ENCODE peak calls at places on chromosomes 16 and 17, in seven cellular contexts. D is testis; B is T-helper 17 cell; W is effector memory CD4-positive, alpha-beta T cell; G is esophagus squamous epithelium; Q is transverse colon; R is MG63. C is an unnamed sample. For H3K9me3, the result is how much of the 10 kb centered on the place peaks cover.

GRCh38 chr17:62572488-62573469 is 54.7 kb upstream of the MRC2 start:
- DNase-seq in G (no peak), R (no peak), W (no peak), Q (no peak), D (no peak), B (no peak), C (no peak)

GRCh38 chr17:35086931-35087573 is 23.5 kb upstream of the RFFL start:
- DNase-seq in D (no peak), B (no peak), R (no peak), G (no peak), W (no peak), Q (peak), C (no peak)

GRCh38 chr17:16649585-16649984 is 4.1 kb downstream of the ZNF624 start:
- DNase-seq in B (no peak), D (no peak), W (no peak), G (no peak), Q (no peak), R (no peak), C (no peak)

GRCh38 chr16:68469728-68470460 is 21.6 kb upstream of the SMPD3 start:
- DNase-seq in B (no peak), G (no peak), W (no peak), R (no peak), D (no peak), Q (no peak), C (no peak)

GRCh38 chr17:6177941-6178694 is 107.9 kb downstream of the WSCD1 start:
- DNase-seq in D (no peak), B (no peak), Q (no peak), R (no peak), W (no peak), G (no peak), C (no peak)

GRCh38 chr17:76772842-76773521 is 35.1 kb downstream of the MFSD11 start:
- DNase-seq in G (no peak), B (peak), W (peak), D (no peak), R (peak), Q (no peak), C (no peak)

GRCh38 chr17:68599091-68599872 is 1.9 kb downstream of the FAM20A start:
- DNase-seq in W (no peak), B (no peak), D (peak), R (no peak), Q (no peak), G (no peak), C (no peak)

GRCh38 chr16:26526633-26527032 is 540.1 kb upstream of the C16orf82 start:
- DNase-seq in G (no peak), R (no peak), Q (no peak), W (no peak), D (no peak), B (no peak), C (no peak)

GRCh38 chr16:81693467-81694303 is 85.4 kb upstream of the PLCG2 start:
- DNase-seq in W (no peak), D (no peak), B (no peak), G (no peak), Q (peak), R (peak), C (no peak)

GRCh38 chr16:62225675-62226074 is 189.4 kb upstream of the CDH8 start:
- DNase-seq in G (no peak), Q (peak), D (peak), B (no peak), W (no peak), R (peak), C (no peak)

GRCh38 chr17:27466748-27467375 is 10.6 kb downstream of the KSR1 start:
- DNase-seq in W (peak), Q (no peak), B (no peak), D (no peak), R (no peak), G (no peak), C (no peak)

GRCh38 chr16:77805403-77805802 is 17.0 kb downstream of the VAT1L start:
- DNase-seq in D (peak), B (no peak), Q (no peak), W (no peak), R (no peak), G (no peak), C (no peak)

GRCh38 chr16:55861288-55861687 is 13.9 kb downstream of the CES5A start:
- DNase-seq in G (no peak), R (no peak), W (no peak), D (no peak), Q (no peak), B (no peak), C (no peak)

GRCh38 chr17:2213291-2213960 is 90.2 kb downstream of the SMG6 start:
- DNase-seq in Q (no peak), B (no peak), G (no peak), W (no peak), D (peak), R (peak), C (no peak)

GRCh38 chr16:61237804-61238485 is 798.3 kb downstream of the CDH8 start:
- DNase-seq in Q (no peak), R (no peak), D (no peak), W (no peak), B (no peak), G (no peak), C (no peak)

GRCh38 chr17:42039794-42040763 is 10.3 kb downstream of the C17orf113 start:
- DNase-seq in R (no peak), D (no peak), Q (no peak), W (no peak), B (no peak), G (no peak), C (no peak)

GRCh38 chr17:6641374-6641818 is 536 bp downstream of the TXNDC17 start:
- DNase-seq in Q (no peak), D (no peak), W (no peak), G (no peak), B (no peak), R (no peak), C (no peak)

GRCh38 chr17:39794249-39794970 is 56.7 kb downstream of the GRB7 start:
- DNase-seq in G (no peak), W (no peak), Q (peak), R (no peak), D (no peak), B (no peak), C (no peak)

GRCh38 chr16:68005786-68006286 is 6.6 kb upstream of the DPEP2 start:
- DNase-seq in Q (peak), R (no peak), B (no peak), W (no peak), G (peak), D (peak), C (no peak)

GRCh38 chr16:30342751-30343490 is 12.2 kb downstream of the CD2BP2 start:
- DNase-seq in B (no peak), Q (no peak), R (no peak), G (no peak), D (no peak), W (no peak), C (no peak)

GRCh38 chr16:8708546-8708945 is 34.1 kb downstream of the ABAT start:
- DNase-seq in G (no peak), D (no peak), B (no peak), Q (no peak), R (no peak), W (no peak), C (no peak)

GRCh38 chr16:85465328-85466307 is 147.5 kb upstream of the GSE1 start:
- DNase-seq in G (no peak), Q (no peak), R (peak), B (no peak), D (peak), W (no peak), C (no peak)

GRCh38 chr16:66269631-66270332 is 96.7 kb upstream of the CDH5 start:
- DNase-seq in W (no peak), D (no peak), Q (no peak), G (no peak), R (no peak), B (no peak), C (no peak)

GRCh38 chr17:66964930-66965800 is 658 bp downstream of the CACNG4 start:
- DNase-seq in B (no peak), D (peak), R (no peak), W (no peak), G (no peak), Q (no peak), C (no peak)

GRCh38 chr17:8475820-8476219 is 40.1 kb downstream of the NDEL1 start:
- DNase-seq in Q (no peak), W (no peak), D (no peak), B (no peak), R (no peak), G (no peak), C (no peak)

DNA sequence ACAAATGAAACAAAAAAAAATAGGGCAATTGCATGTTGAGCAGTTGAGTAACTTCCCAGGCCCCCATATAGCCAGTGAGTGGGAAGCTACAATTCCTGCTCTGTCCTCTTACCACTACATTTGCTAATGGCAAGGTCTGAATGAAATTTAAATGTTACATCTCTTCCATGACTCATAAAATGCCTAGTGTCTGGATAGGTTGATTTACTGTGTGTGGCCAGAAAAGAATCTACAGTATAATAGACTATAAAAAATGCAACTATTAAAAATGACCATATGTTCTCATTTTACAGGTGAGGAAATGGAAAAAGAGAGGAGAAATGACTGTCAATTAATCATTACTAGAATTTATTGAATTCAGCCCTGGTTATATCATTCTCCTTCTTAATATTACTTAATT is 1199.3 kb downstream of the CDH11 start:
- DNase-seq in B (no peak), Q (no peak), G (no peak), W (no peak), R (no peak), D (no peak), C (no peak)
- H3K9me3 ChIP-seq in B (under half), Q (under half), G (under half), W (under half), R (under half), D (under half), C (under half)

GRCh38 chr16:1096164-1097082 is at the start of gene C1QTNF8:
- DNase-seq in Q (no peak), D (peak), W (no peak), G (no peak), B (no peak), R (no peak), C (no peak)
- H3K9me3 ChIP-seq in Q (under half), D (under half), W (under half), G (under half), B (under half), R (under half), C (under half)

DNA sequence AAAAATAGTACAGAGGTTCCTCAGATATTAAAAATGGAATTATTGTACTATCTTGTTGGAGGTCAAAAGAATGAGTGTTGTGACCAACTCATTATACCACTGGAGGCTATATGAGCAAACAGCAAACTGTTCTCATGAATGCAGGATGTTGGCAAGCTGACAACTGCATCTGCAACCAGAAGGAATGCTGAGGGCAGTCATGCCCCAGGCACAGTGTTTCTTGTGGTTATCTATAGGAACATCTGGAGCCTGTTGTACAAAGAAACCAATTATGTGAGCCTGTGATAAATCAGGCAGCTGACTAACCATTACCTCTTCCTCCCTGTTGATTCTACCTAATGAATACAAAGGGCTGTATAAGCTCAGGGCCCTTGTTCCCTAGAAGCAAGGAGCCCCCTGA is 2057.1 kb downstream of the TP53TG3F start:
- DNase-seq in W (no peak), R (no peak), D (peak), G (no peak), Q (no peak), B (no peak), C (no peak)
- H3K9me3 ChIP-seq in W (under half), R (under half), D (under half), G (under half), Q (under half), B (under half), C (under half)

GRCh38 chr16:63880948-63881347 is 1240.9 kb downstream of the CDH11 start:
- DNase-seq in G (no peak), R (no peak), W (no peak), Q (no peak), D (no peak), B (no peak), C (no peak)

GRCh38 chr16:63877401-63877800 is 1244.5 kb downstream of the CDH11 start:
- DNase-seq in D (no peak), G (no peak), W (no peak), Q (no peak), R (no peak), B (no peak), C (no peak)

GRCh38 chr16:63876096-63876495 is 1245.8 kb downstream of the CDH11 start:
- DNase-seq in B (no peak), Q (no peak), R (no peak), W (no peak), G (no peak), D (no peak), C (no peak)
- H3K9me3 ChIP-seq in B (under half), Q (under half), R (under half), W (under half), G (under half), D (under half), C (under half)

GRCh38 chr17:82950525-82951102 is 110.8 kb upstream of the ZNF750 start:
- DNase-seq in W (no peak), G (no peak), R (no peak), Q (no peak), D (no peak), B (no peak), C (no peak)

GRCh38 chr17:82949984-82950383 is 110.2 kb upstream of the ZNF750 start:
- DNase-seq in G (no peak), R (no peak), D (no peak), B (no peak), W (no peak), Q (no peak), C (no peak)

GRCh38 chr17:82947051-82947991 is 107.5 kb upstream of the ZNF750 start:
- DNase-seq in D (no peak), W (no peak), G (no peak), R (no peak), B (no peak), Q (no peak), C (no peak)

GRCh38 chr17:82948081-82948511 is 108.3 kb upstream of the ZNF750 start:
- DNase-seq in R (no peak), Q (peak), B (no peak), G (no peak), W (no peak), D (no peak), C (no peak)

DNA sequence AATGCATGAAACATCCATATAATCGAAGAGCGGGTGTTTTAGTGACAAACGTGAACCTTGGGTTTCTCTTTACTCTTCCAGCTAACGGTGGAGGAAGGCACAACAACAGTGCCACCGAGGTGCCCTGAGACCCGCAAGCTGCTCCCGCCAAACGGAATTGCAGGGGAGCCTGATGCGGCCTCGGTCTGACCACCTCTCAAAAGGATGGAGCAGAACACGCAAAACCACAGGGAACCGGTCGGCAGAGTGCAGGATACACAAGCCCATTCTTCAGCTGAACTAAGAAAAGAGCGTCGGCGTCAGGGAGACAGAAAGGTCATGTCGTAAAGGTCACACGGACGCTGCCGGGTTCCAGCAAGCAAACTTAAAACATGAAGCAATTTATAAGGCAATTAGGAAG is 109.5 kb upstream of the ZNF750 start:
- DNase-seq in R (no peak), G (no peak), B (no peak), D (no peak), W (no peak), Q (no peak), C (no peak)
- H3K9me3 ChIP-seq in R (half or more), G (under half), B (under half), D (under half), W (under half), Q (under half), C (under half)

GRCh38 chr17:54221499-54221898 is 398.8 kb downstream of the KIF2B start:
- DNase-seq in D (no peak), R (no peak), W (no peak), G (no peak), B (no peak), Q (no peak), C (no peak)
- H3K9me3 ChIP-seq in D (under half), R (under half), W (under half), G (under half), B (under half), Q (under half), C (under half)

DNA sequence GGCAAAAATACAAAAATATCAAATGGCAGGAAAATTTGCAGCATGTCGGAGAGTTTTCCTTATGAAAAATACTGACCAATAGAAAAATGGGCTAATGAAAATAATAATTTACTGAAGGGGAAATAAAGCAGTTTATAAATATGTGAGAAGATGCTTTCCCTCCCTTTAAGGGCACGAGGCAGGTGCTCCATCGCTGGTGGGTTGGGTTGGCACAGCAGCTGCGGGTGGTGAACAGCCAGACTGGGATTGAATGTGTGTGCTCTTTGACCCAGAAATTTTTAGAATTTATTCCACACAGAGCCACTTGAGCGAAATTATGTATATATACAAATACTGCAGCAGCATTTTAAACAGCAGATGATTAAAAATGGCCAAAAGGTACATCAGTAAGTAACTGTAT is 109.1 kb upstream of the ZNF750 start:
- DNase-seq in Q (no peak), W (no peak), D (no peak), R (no peak), G (no peak), B (no peak), C (no peak)
- H3K9me3 ChIP-seq in Q (under half), W (under half), D (under half), R (half or more), G (under half), B (under half), C (under half)

GRCh38 chr16:87080571-87081167 is 236.5 kb downstream of the C16orf95 start:
- DNase-seq in B (no peak), D (no peak), W (no peak), Q (no peak), G (no peak), R (no peak), C (no peak)
- H3K9me3 ChIP-seq in B (under half), D (under half), W (under half), Q (under half), G (under half), R (under half), C (under half)

DNA sequence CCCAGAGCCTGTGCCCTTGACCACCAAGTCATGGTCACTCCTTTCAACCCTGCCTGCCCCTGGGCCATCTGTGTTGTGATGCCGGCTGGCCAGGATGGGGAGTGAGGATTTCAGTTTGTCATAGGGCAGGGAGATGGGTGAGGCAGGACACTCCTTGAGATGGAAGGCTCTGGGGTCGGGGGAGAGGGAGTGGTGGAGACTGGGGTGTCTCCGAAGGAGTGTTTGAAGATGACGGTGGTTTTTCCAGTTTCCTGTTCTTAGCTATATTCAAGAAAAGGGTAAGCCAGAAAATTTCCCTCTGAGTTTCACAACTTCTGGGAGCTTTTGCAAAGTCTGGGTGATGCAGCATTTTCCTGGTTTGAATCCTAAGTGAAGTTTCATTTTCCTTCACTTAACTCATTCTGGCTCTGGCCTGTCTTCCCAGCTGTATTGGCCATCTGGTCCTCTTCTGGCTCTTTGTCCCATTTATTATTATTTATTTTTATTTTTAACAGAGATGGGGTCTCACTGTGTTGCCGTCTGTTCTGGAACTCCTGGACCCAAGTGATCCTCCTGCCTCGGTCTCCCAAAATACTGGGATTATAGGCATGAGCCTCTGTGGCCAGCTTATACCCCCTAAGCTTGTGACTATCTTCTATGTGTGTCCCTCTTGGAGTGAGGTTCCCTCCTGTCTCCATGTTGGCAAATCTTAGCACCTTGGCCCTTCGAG is 27.7 kb downstream of the ABCC1 start:
- DNase-seq in W (no peak), Q (no peak), G (no peak), R (no peak), D (peak), B (no peak), C (no peak)
- H3K9me3 ChIP-seq in W (under half), Q (under half), G (under half), R (under half), D (under half), B (under half), C (under half)

C was measured in thoracic aorta.